ENCODE peak calls at places on chromosomes 3 and 15, in six cellular contexts. S is HAP-1, Q is GM20000, N is pancreas, W is EH, B is NCI-H1417. T is an unnamed sample.

GRCh38 chr15:67862771-67863441 is 23.1 kb upstream of the RNU6-1 start:
- DNase-seq in S (no peak), Q (peak), N (no peak), W (no peak), B (no peak), T (no peak)

GRCh38 chr3:10556312-10556711 is 50.9 kb upstream of the ATP2B2 start:
- DNase-seq in S (no peak), Q (no peak), N (no peak), W (no peak), B (no peak), T (no peak)

GRCh38 chr3:43691120-43692002 is 623 bp downstream of the ABHD5 start:
- DNase-seq in S (peak), Q (no peak), N (peak), W (peak), B (peak), T (peak)

GRCh38 chr3:134640872-134641470 is 9.9 kb downstream of the KY start:
- DNase-seq in S (peak), Q (no peak), N (no peak), W (peak), B (peak), T (no peak)

GRCh38 chr3:105365171-105365535 is 1.6 kb upstream of the ALCAM start:
- DNase-seq in S (no peak), Q (no peak), N (no peak), W (peak), B (no peak), T (no peak)

GRCh38 chr3:66693461-66693912 is 192.7 kb upstream of the LRIG1 start:
- DNase-seq in S (no peak), Q (no peak), N (peak), W (no peak), B (no peak), T (no peak)

GRCh38 chr3:165669967-165670366 is 167.3 kb downstream of the BCHE start:
- DNase-seq in S (no peak), Q (no peak), N (no peak), W (no peak), B (no peak), T (no peak)

GRCh38 chr15:48367483-48367882 is 36.3 kb downstream of the DUT start:
- DNase-seq in S (no peak), Q (no peak), N (no peak), W (peak), B (no peak), T (no peak)

GRCh38 chr3:106160396-106160795 is 291.6 kb upstream of the CBLB start:
- DNase-seq in S (no peak), Q (no peak), N (no peak), W (no peak), B (no peak), T (no peak)

GRCh38 chr15:62474771-62475124 is 309.7 kb upstream of the C2CD4B start:
- DNase-seq in S (no peak), Q (no peak), N (no peak), W (peak), B (no peak), T (no peak)

GRCh38 chr15:74240897-74241614 is 4.9 kb downstream of the CCDC33 start:
- DNase-seq in S (no peak), Q (no peak), N (peak), W (no peak), B (no peak), T (no peak)

GRCh38 chr15:55816017-55816416 is 73.1 kb upstream of the PRTG start:
- DNase-seq in S (peak), Q (no peak), N (no peak), W (peak), B (no peak), T (no peak)

GRCh38 chr3:110180733-110181132 is 843.4 kb upstream of the DPPA4 start:
- DNase-seq in S (no peak), Q (no peak), N (no peak), W (peak), B (no peak), T (no peak)

GRCh38 chr3:11510001-11510760 is 133.5 kb downstream of the VGLL4 start:
- DNase-seq in S (no peak), Q (no peak), N (no peak), W (no peak), B (peak), T (no peak)

GRCh38 chr3:25592510-25592968 is 72.2 kb downstream of the TOP2B start:
- DNase-seq in S (no peak), Q (no peak), N (no peak), W (peak), B (no peak), T (peak)

GRCh38 chr15:83430436-83430835 is 16.7 kb upstream of the SH3GL3 start:
- DNase-seq in S (no peak), Q (no peak), N (no peak), W (peak), B (no peak), T (no peak)

GRCh38 chr3:2978977-2979732 is 131.0 kb downstream of the IL5RA start:
- DNase-seq in S (no peak), Q (no peak), N (no peak), W (no peak), B (no peak), T (no peak)

T was measured in Caco-2.